ENCODE peak calls at places on chromosomes 12 and 14, in four cellular contexts. K is right lobe of liver, A is H1, R is gastrocnemius medialis. T is an unnamed sample.

GRCh38 chr14:79571361-79571760 is 639.9 kb downstream of the DIO2 start:
- DNase-seq in K (no peak), A (no peak), R (no peak), T (no peak)

GRCh38 chr14:105475916-105476845 is 1.6 kb downstream of the CRIP2 start:
- DNase-seq in K (peak), A (no peak), R (no peak), T (no peak)

GRCh38 chr12:66269757-66270383 is 32.4 kb upstream of the HELB start:
- DNase-seq in K (no peak), A (no peak), R (no peak), T (no peak)

GRCh38 chr12:109126781-109127180 is 10.4 kb downstream of the ACACB start:
- DNase-seq in K (no peak), A (no peak), R (no peak), T (no peak)

GRCh38 chr12:105978276-105978675 is 160.5 kb downstream of the NUAK1 start:
- DNase-seq in K (no peak), A (no peak), R (no peak), T (no peak)

GRCh38 chr14:102510616-102511520 is 1.3 kb upstream of the ANKRD9 start:
- DNase-seq in K (no peak), A (peak), R (no peak), T (no peak)

GRCh38 chr14:32469388-32470160 is 140.5 kb downstream of the AKAP6 start:
- DNase-seq in K (no peak), A (no peak), R (no peak), T (no peak)

GRCh38 chr12:104090685-104091084 is 26.4 kb downstream of the HCFC2 start:
- DNase-seq in K (no peak), A (no peak), R (no peak), T (no peak)

GRCh38 chr14:51442513-51443175 is 202.6 kb downstream of the TMX1 start:
- DNase-seq in K (no peak), A (no peak), R (no peak), T (no peak)

GRCh38 chr14:100408350-100409015 is 85.3 kb downstream of the SLC25A47 start:
- DNase-seq in K (peak), A (no peak), R (no peak), T (no peak)

GRCh38 chr12:73181244-73181643 is 909.1 kb downstream of the TRHDE start:
- DNase-seq in K (no peak), A (no peak), R (no peak), T (no peak)

GRCh38 chr14:81946808-81947798 is 413.4 kb upstream of the SEL1L start:
- DNase-seq in K (no peak), A (no peak), R (no peak), T (no peak)

GRCh38 chr12:53267309-53268008 is 640 bp upstream of the ESPL1 start:
- DNase-seq in K (no peak), A (no peak), R (no peak), T (no peak)

GRCh38 chr12:12560587-12561304 is 1.9 kb downstream of the DUSP16 start:
- DNase-seq in K (peak), A (no peak), R (peak), T (no peak)

GRCh38 chr14:54225457-54225856 is 171.3 kb upstream of the CDKN3 start:
- DNase-seq in K (no peak), A (no peak), R (no peak), T (no peak)

GRCh38 chr14:88300817-88301216 is 22.3 kb downstream of the KCNK10 start:
- DNase-seq in K (peak), A (no peak), R (no peak), T (no peak)

DNA sequence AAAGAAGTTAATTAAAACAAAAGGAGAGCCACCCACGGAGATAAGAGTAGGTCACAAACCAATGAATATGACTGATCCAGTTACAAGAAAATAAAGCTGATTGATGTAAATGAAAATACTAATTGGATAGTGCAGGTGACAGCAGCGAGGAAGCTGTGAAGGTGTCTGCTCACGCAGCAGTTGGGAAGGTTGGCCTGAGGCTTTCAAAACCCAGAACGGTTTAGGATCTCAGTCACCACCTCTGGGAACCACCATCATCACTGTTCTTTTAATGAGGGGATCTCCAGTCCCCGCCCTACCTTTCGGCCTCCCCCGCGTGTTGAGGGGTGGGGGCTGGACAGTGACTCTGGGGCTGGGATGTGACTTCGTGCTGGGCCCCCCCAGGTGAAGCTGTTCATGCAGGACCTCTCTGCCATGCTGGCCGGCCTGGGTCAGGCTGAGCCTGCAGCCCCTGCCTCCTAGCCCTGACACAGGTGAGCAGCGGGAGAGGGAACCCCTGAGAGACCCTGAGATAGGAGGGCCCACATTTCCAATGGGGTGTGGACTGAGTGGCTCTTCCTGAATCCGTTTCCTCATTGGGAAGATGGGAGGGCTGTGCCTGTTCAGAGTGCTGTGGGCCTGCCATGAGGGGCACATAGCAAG is 7.8 kb downstream of the CFAP73 start:
- DNase-seq in K (no peak), A (no peak), R (no peak), T (no peak)
- TF ChIP-seq POLR2A in K (no peak), A (no peak), R (no peak), T (no peak)

GRCh38 chr14:50320279-50320678 is 8.2 kb downstream of the DMAC2L start:
- DNase-seq in K (no peak), A (no peak), R (no peak), T (no peak)

GRCh38 chr14:50318031-50318626 is 6.0 kb downstream of the DMAC2L start:
- DNase-seq in K (no peak), A (no peak), R (no peak), T (no peak)

GRCh38 chr14:50319293-50319692 is 7.2 kb downstream of the DMAC2L start:
- DNase-seq in K (no peak), A (no peak), R (no peak), T (no peak)

GRCh38 chr14:50319721-50320120 is 7.6 kb downstream of the DMAC2L start:
- DNase-seq in K (no peak), A (no peak), R (no peak), T (no peak)

GRCh38 chr14:50321009-50321660 is 9.0 kb downstream of the DMAC2L start:
- DNase-seq in K (peak), A (no peak), R (peak), T (no peak)
- H3K4me3 ChIP-seq in K (no peak), A (no peak), R (peak), T (no peak)

GRCh38 chr14:98194821-98195220 is 1077.2 kb downstream of the BCL11B start:
- DNase-seq in K (no peak), A (no peak), R (no peak), T (no peak)

GRCh38 chr14:98198385-98198784 is 1073.6 kb downstream of the BCL11B start:
- DNase-seq in K (no peak), A (no peak), R (no peak), T (no peak)

GRCh38 chr14:98200621-98201020 is 1071.4 kb downstream of the BCL11B start:
- DNase-seq in K (no peak), A (no peak), R (no peak), T (no peak)

GRCh38 chr14:98195256-98195655 is 1076.7 kb downstream of the BCL11B start:
- DNase-seq in K (no peak), A (no peak), R (no peak), T (no peak)

DNA sequence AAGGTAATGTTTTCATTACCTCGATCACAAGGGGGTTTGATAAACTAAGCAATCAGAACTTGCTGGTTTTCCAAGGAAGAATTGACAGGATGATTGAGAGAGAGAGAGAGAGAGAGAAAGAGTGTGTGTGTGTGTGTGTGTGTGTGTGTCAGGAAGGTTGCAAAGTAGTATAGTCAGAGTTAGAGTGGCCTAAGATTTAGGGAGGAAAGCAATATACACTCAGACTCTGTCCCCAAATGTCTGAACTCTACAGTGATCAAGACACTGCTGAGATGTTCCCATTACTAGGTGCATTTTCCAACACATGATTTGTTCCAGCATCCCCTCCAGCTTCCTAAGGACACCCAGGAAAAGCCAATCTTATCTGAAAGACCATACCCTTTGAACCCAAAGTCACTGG is 1074.1 kb downstream of the BCL11B start:
- DNase-seq in K (no peak), A (no peak), R (no peak), T (no peak)
- TF ChIP-seq POLR2A in K (no peak), A (no peak), R (no peak), T (no peak)

GRCh38 chr14:94077111-94077821 is 3.7 kb downstream of the DDX24 start:
- DNase-seq in K (no peak), A (no peak), R (no peak), T (no peak)
- H3K4me3 ChIP-seq in K (no peak), A (no peak), R (peak), T (no peak)